ENCODE peak calls at places on chromosomes 7 and 10, in seven cellular contexts. X is SW480; N is activated T-cell treated with anti-CD3 and anti-CD28 coated beads, Interleukin-2, amount 50 U/mL, for 24 hours; F is nephron progenitor cell; L is H7; W is activated naive CD4-positive, alpha-beta T cell treated with Interleukin-2 at 50 U/mL for 16 hours; I is H54. O is an unnamed sample.

GRCh38 chr10:8400151-8400550 is 345.7 kb downstream of the GATA3 start:
- DNase-seq in N (no peak), L (no peak), I (no peak), X (no peak), W (no peak), F (no peak), O (no peak)

GRCh38 chr10:132916421-132916841 is 25.9 kb downstream of the CFAP46 start:
- DNase-seq in F (peak), W (no peak), X (no peak), I (no peak), L (no peak), N (no peak), O (no peak)

GRCh38 chr7:130297628-130298027 is 4.7 kb downstream of the CPA4 start:
- DNase-seq in W (no peak), N (no peak), X (no peak), L (no peak), I (no peak), F (peak), O (no peak)

GRCh38 chr7:157500171-157500960 is 163.6 kb downstream of the DNAJB6 start:
- DNase-seq in L (peak), W (no peak), X (no peak), I (no peak), N (peak), F (no peak), O (no peak)

GRCh38 chr7:47293884-47294568 is 287.9 kb downstream of the TNS3 start:
- DNase-seq in F (no peak), W (no peak), L (no peak), N (no peak), X (no peak), I (no peak), O (no peak)

GRCh38 chr10:21243748-21244257 is 281.7 kb downstream of the SKIDA1 start:
- DNase-seq in I (no peak), L (no peak), W (no peak), N (no peak), F (no peak), X (no peak), O (no peak)

GRCh38 chr10:76130892-76131291 is 699.5 kb downstream of the LRMDA start:
- DNase-seq in N (no peak), F (no peak), I (no peak), X (no peak), L (no peak), W (no peak), O (no peak)

GRCh38 chr10:1648648-1649047 is 88.7 kb downstream of the ADARB2 start:
- DNase-seq in F (no peak), I (no peak), N (no peak), L (no peak), X (no peak), W (no peak), O (no peak)

GRCh38 chr10:93180402-93181040 is 106.8 kb downstream of the CYP26A1 start:
- DNase-seq in W (no peak), X (no peak), N (no peak), L (no peak), F (no peak), I (no peak), O (peak)

GRCh38 chr10:3355536-3355935 is 183.0 kb upstream of the PITRM1 start:
- DNase-seq in F (no peak), N (no peak), W (no peak), L (no peak), I (no peak), X (no peak), O (no peak)

GRCh38 chr7:130560972-130561371 is 69.1 kb downstream of the MEST start:
- DNase-seq in I (peak), W (no peak), F (no peak), X (peak), L (no peak), N (no peak), O (peak)

GRCh38 chr10:29535012-29535777 is 99.6 kb downstream of the SVIL start:
- DNase-seq in W (no peak), N (no peak), I (peak), L (peak), F (peak), X (peak), O (peak)

GRCh38 chr7:150936018-150936417 is 42.1 kb downstream of the KCNH2 start:
- DNase-seq in X (no peak), N (peak), L (no peak), W (no peak), F (no peak), I (no peak), O (no peak)